ENCODE peak calls at places on chromosomes 2 and 18, in ten cellular contexts. V is progenitor cell of endocrine pancreas; U is MM.1S; P is CD8-positive, alpha-beta T cell; M is Calu3; Z is A549; X is psoas muscle; C is transverse colon; A is colonic mucosa; S is HCT116. H is an unnamed sample.

GRCh38 chr2:240387669-240388358 is 47.6 kb upstream of the GPC1 start:
- DNase-seq in U (no peak), X (peak), C (peak), A (peak), P (no peak), S (peak), V (no peak), M (peak), Z (peak), H (no peak)

GRCh38 chr2:202161106-202161836 is 77.1 kb downstream of the SUMO1 start:
- DNase-seq in M (no peak), S (no peak), U (no peak), A (no peak), Z (no peak), X (no peak), C (no peak), P (no peak), V (no peak), H (no peak)

GRCh38 chr18:21179590-21180220 is 62.3 kb upstream of the GREB1L start:
- DNase-seq in A (peak), P (peak), X (no peak), S (peak), V (peak), M (peak), U (peak), Z (peak), C (peak), H (no peak)

GRCh38 chr2:74532222-74532621 is 2.5 kb downstream of the HTRA2 start:
- DNase-seq in S (no peak), Z (peak), U (peak), A (no peak), C (no peak), X (no peak), M (no peak), V (no peak), P (no peak), H (no peak)

GRCh38 chr2:175579646-175580045 is 398.1 kb upstream of the ATP5MC3 start:
- DNase-seq in M (no peak), Z (no peak), X (no peak), C (no peak), S (no peak), V (no peak), P (no peak), U (no peak), A (no peak), H (no peak)

GRCh38 chr2:236642125-236642524 is 72.5 kb downstream of the ACKR3 start:
- DNase-seq in V (no peak), P (no peak), A (no peak), M (no peak), X (no peak), U (no peak), C (no peak), Z (no peak), S (no peak), H (no peak)

GRCh38 chr2:205908491-205909193 is 177.3 kb downstream of the INO80D start:
- DNase-seq in X (no peak), Z (no peak), P (no peak), V (no peak), M (no peak), A (no peak), S (no peak), U (no peak), C (no peak), H (no peak)

GRCh38 chr2:218889937-218890336 is 9.3 kb downstream of the WNT10A start:
- DNase-seq in P (no peak), S (no peak), V (no peak), Z (no peak), U (no peak), A (no peak), M (no peak), X (no peak), C (no peak), H (no peak)

GRCh38 chr2:52258038-52258437 is 1226.1 kb upstream of the NRXN1 start:
- DNase-seq in C (no peak), X (no peak), P (no peak), V (no peak), S (no peak), U (no peak), A (no peak), M (no peak), Z (no peak), H (no peak)

GRCh38 chr2:52264911-52265310 is 1233.0 kb upstream of the NRXN1 start:
- DNase-seq in V (no peak), S (no peak), A (no peak), Z (no peak), X (no peak), M (no peak), P (no peak), C (no peak), U (no peak), H (no peak)

GRCh38 chr2:52264488-52264887 is 1232.6 kb upstream of the NRXN1 start:
- DNase-seq in S (no peak), V (no peak), A (no peak), P (no peak), U (no peak), C (no peak), X (no peak), Z (no peak), M (no peak), H (no peak)

DNA sequence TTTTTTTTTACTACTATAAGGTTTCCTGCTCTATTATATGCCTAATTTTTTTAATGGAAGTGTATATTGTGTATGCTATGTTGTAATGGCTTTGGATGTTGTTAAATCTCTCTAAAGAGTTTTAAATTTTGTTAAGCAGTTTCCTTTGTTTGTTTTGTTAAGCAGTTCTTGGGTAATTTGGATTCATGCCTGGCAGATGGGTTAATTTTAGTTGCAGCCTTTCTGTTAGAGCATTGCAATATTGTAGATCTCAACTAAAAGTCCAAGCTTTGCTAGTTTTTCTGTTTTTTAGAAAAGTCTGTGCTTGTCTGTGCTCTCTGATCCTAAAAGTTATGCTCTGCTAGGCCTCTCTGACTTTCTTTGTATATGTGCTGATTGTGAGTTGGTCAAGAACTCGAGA is 1229.0 kb upstream of the NRXN1 start:
- DNase-seq in U (no peak), Z (no peak), X (no peak), P (no peak), M (no peak), V (no peak), A (no peak), S (no peak), C (no peak), H (no peak)
- TF ChIP-seq CTCF in U (no peak), Z (no peak), X (no peak), P (no peak), M (no peak), V (no peak), A (no peak), S (no peak), C (no peak), H (no peak)

DNA sequence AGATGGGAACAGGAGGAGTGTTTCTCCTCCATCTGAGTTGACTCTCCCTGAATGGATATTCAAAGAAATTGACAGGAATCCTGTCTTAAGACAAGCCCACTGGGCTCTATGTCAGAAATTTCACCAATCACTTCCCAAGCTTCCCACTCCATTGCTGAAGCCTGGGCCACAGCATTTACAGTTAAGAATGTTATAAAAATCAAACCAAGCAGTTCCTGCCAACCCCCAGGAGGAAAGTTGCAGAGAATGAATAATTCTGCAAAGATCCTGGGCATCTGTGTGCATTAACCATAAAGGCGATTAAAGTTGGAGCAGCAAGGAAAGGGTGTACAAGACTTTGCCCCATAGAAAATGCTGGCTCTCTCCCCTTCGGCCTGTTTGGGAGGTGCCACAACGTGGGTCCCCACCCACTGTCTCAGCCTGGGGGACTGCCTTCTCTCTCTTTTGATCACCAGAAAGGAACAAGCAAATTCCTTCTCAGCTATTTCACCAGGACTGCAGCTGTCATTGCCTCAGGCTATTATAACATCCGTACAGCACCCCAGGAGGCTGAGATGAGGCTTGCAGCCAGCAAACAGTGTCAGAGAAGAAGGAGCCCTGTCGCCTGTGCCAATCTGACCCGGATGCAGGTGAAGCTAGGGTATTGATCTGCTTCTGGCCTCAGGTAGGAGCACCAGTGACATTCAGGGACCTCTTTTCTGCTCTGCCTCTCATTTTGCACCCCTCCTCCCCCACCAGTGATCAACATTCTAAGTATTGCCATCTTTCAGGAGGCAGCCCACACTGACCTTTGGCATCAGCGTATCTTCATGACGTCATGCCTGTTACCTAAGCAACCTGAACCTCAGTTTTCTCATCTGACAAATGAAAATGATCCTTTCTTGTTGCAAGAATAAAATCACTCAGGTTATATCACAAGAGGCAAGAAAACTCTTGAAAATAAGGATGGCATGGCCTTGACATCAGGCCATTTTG is 219.0 kb downstream of the SH3BP4 start:
- DNase-seq in S (peak), C (peak), X (peak), A (no peak), Z (peak), V (no peak), P (no peak), U (peak), M (peak), H (no peak)
- TF ChIP-seq CTCF in S (no peak), C (peak), X (no peak), A (no peak), Z (peak), V (peak), P (no peak), U (peak), M (no peak), H (no peak)

GRCh38 chr2:45578056-45578843 is 32.8 kb downstream of the SRBD1 start:
- DNase-seq in S (no peak), A (no peak), C (peak), U (peak), V (no peak), M (no peak), X (no peak), Z (peak), P (no peak), H (no peak)
- TF ChIP-seq CTCF in S (peak), A (no peak), C (peak), U (peak), V (peak), M (no peak), X (no peak), Z (peak), P (peak), H (no peak)

GRCh38 chr2:9570182-9571060 is 14.8 kb upstream of the ADAM17 start:
- DNase-seq in A (no peak), U (no peak), X (no peak), V (no peak), C (no peak), M (no peak), Z (no peak), P (no peak), S (no peak), H (no peak)
- TF ChIP-seq CTCF in A (no peak), U (no peak), X (no peak), V (no peak), C (no peak), M (no peak), Z (peak), P (no peak), S (no peak), H (no peak)

DNA sequence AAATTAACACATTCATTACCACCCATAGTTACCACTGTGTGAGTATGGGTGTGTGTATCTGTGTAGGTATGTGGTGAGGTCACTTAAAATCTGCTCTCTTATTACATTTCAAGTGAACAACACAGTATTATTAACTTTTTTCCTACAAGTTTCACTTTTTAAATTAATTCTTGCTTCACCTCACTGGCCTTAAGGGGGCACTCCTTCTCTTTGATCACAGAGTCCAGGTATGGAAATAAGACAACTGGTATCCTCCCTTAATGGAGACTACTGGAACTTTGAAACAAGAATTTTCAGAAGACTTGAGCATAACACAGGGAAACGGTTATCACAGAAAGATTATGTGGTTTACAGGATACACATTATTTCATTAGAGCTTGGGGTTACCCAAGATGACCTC is 255.8 kb downstream of the ASXL3 start:
- DNase-seq in U (no peak), S (no peak), A (no peak), V (no peak), Z (no peak), M (no peak), C (no peak), P (no peak), X (no peak), H (no peak)
- TF ChIP-seq CTCF in U (peak), S (no peak), A (no peak), V (no peak), Z (no peak), M (no peak), C (no peak), P (no peak), X (no peak), H (no peak)

DNA sequence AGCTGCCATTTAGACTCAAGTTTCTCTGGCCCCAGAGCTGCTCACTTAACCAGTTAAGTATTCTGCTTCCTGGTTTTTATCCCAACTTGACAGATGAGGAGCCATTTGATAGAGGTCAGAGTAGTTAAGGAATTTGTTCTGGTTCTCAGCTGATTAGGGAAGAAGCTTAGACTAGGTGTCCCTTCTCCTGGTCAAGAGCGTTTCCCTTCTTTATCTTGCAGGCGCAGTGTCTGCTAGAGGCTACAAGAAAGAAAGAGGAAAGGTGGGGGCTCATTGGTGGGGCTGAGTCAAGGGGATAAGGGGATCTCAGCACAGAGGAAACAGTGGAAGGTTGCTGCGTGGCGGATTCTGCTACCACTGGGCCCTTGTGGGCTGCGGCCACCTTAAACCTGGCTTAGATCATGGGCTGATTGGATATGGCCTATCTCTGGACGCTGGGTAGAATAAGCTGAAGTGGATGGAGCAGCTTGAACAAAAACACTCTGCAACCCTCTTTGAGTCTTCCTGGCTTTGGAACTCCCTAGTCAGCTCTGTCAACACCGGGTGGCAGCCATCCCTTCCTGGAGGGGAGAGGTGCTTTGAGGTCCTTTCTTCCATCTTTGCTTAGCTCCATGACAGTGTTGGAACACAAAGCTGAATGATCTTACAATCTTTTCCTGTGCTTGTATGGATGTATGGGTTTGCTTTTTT is 70.8 kb downstream of the QPCT start:
- DNase-seq in M (no peak), V (no peak), A (no peak), X (no peak), C (no peak), P (no peak), U (no peak), S (no peak), Z (peak), H (no peak)
- TF ChIP-seq CTCF in M (no peak), V (no peak), A (no peak), X (no peak), C (no peak), P (no peak), U (no peak), S (peak), Z (peak), H (no peak)

DNA sequence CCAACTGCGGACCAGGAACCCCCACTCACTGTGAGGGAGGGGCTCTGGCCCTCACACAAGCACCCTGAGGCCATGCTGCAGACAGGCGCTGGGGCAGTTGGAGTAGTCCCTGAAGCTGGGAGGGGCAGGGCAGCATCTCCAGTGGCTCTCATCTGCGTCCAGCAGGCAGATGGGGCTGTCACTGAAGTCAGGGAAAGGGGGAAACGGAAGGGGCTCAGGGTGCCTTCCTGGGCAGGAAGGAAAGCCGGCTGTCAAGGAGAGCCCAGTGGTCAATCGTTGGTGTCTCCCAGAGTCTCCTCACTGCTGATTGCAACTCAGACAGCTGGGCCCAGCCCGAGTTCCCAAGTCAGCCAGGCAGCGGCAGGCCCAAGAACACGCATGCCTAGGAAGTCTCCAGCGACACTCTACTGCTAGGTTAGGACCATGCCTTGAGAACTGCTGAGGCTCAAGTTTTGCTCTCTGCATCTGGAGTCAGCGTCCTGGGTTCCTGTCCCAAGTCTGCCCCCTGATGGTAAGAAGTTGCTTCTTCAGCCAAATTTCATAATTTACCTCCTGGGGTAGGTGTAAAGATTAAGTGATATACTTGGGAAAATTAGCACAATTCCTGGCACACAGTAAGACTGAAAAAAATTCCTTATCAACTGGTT is 27.4 kb upstream of the NMUR1 start:
- DNase-seq in S (peak), P (peak), M (peak), A (peak), U (peak), Z (peak), V (peak), C (peak), X (peak), H (no peak)
- TF ChIP-seq CTCF in S (peak), P (peak), M (peak), A (peak), U (peak), Z (peak), V (peak), C (peak), X (peak), H (peak)

GRCh38 chr2:154623819-154624218 is 74.7 kb upstream of the KCNJ3 start:
- DNase-seq in A (peak), X (no peak), C (peak), Z (peak), P (no peak), S (peak), U (peak), M (peak), V (peak), H (no peak)
- TF ChIP-seq CTCF in A (peak), X (peak), C (peak), Z (peak), P (no peak), S (peak), U (peak), M (peak), V (peak), H (no peak)

DNA sequence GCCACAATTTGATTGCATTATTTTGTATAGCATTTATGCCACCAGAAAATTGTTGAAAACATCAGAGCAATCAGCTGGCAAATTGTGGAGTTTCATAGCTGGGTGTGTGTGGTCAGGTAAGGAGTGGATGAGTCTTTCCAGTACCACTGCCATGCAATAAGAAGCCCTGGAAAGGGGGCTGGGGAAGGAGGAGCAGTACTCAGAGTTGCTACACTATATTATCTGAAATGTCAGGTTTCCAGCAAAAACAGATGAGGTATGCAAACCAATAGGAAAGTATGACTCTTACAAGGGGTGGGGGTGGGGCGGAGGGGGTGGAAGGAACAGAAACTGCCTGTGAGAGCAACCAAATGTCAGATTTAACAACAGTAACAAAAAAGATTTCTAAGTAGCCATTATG is 112.2 kb downstream of the SOS1 start:
- DNase-seq in Z (no peak), M (no peak), P (no peak), U (no peak), S (no peak), X (no peak), C (no peak), V (no peak), A (no peak), H (no peak)
- TF ChIP-seq CTCF in Z (no peak), M (no peak), P (no peak), U (no peak), S (no peak), X (no peak), C (no peak), V (no peak), A (no peak), H (no peak)

GRCh38 chr2:26235089-26235488 is 9.3 kb downstream of the HADHA start:
- DNase-seq in M (no peak), P (no peak), A (no peak), V (no peak), Z (peak), C (no peak), X (no peak), U (no peak), S (no peak), H (no peak)
- TF ChIP-seq CTCF in M (no peak), P (no peak), A (no peak), V (peak), Z (peak), C (peak), X (peak), U (no peak), S (peak), H (no peak)

H was measured in activated B cell treated with CpG ODN at 0.5 μM for 24 hours.